ENCODE peak calls at places on chromosomes 4 and X, in nine cellular contexts. Q is K562, K is colonic mucosa, W is PC-3, S is tibial artery, T is fibroblast of lung, J is lower lobe of right lung, Y is upper lobe of right lung, I is breast epithelium. R is an unnamed sample.

GRCh38 chrX:73851014-73852009 is 288.3 kb downstream of the CHIC1 start:
- DNase-seq in Q (peak), K (peak), W (no peak), S (no peak), T (peak), J (no peak), Y (no peak), I (no peak), R (peak)

GRCh38 chrX:110806145-110806544 is 10.5 kb upstream of the CHRDL1 start:
- DNase-seq in Q (no peak), K (no peak), W (no peak), S (no peak), T (peak), J (no peak), Y (no peak), I (no peak), R (no peak)

GRCh38 chr4:41334182-41334581 is 77.5 kb downstream of the UCHL1 start:
- DNase-seq in Q (no peak), K (no peak), W (peak), S (no peak), T (no peak), J (no peak), Y (no peak), I (no peak), R (no peak)

GRCh38 chr4:170226288-170226687 is 136.5 kb upstream of the AADAT start:
- DNase-seq in Q (no peak), K (no peak), W (peak), S (no peak), T (no peak), J (no peak), Y (no peak), I (no peak), R (no peak)

GRCh38 chr4:38514465-38515146 is 149.4 kb upstream of the KLF3 start:
- DNase-seq in Q (no peak), K (no peak), W (no peak), S (no peak), T (no peak), J (no peak), Y (no peak), I (no peak), R (no peak)

GRCh38 chrX:14409341-14409740 is 120.0 kb upstream of the GLRA2 start:
- DNase-seq in Q (no peak), K (peak), W (peak), S (no peak), T (no peak), J (no peak), Y (no peak), I (no peak), R (no peak)

GRCh38 chr4:101850698-101851097 is 60.2 kb downstream of the BANK1 start:
- DNase-seq in Q (no peak), K (no peak), W (no peak), S (no peak), T (no peak), J (no peak), Y (no peak), I (no peak), R (no peak)

GRCh38 chr4:89482248-89482647 is 174.6 kb upstream of the GPRIN3 start:
- DNase-seq in Q (peak), K (no peak), W (peak), S (no peak), T (peak), J (no peak), Y (no peak), I (no peak), R (no peak)

GRCh38 chr4:74006009-74006476 is 7.6 kb upstream of the CXCL5 start:
- DNase-seq in Q (no peak), K (no peak), W (peak), S (no peak), T (peak), J (no peak), Y (no peak), I (no peak), R (no peak)

GRCh38 chr4:173413043-173413442 is 14.1 kb upstream of the SCRG1 start:
- DNase-seq in Q (no peak), K (no peak), W (no peak), S (peak), T (no peak), J (no peak), Y (no peak), I (no peak), R (no peak)

GRCh38 chrX:115679460-115679859 is 118.5 kb downstream of the PLS3 start:
- DNase-seq in Q (peak), K (no peak), W (peak), S (no peak), T (peak), J (no peak), Y (no peak), I (no peak), R (no peak)

GRCh38 chr4:3251691-3252479 is 2.9 kb downstream of the MSANTD1 start:
- DNase-seq in Q (no peak), K (no peak), W (no peak), S (peak), T (no peak), J (peak), Y (peak), I (no peak), R (peak)

GRCh38 chrX:71908387-71908786 is 2.3 kb upstream of the NHSL2 start:
- DNase-seq in Q (no peak), K (no peak), W (no peak), S (no peak), T (no peak), J (no peak), Y (no peak), I (no peak), R (no peak)

GRCh38 chrX:71910526-71911022 is at the start of gene NHSL2:
- DNase-seq in Q (no peak), K (no peak), W (no peak), S (peak), T (peak), J (peak), Y (no peak), I (no peak), R (no peak)

GRCh38 chrX:71911023-71911730 is 532 bp downstream of the NHSL2 start:
- DNase-seq in Q (no peak), K (no peak), W (no peak), S (no peak), T (peak), J (no peak), Y (no peak), I (no peak), R (peak)

GRCh38 chrX:71911731-71912050 is 1.0 kb downstream of the NHSL2 start:
- DNase-seq in Q (no peak), K (no peak), W (no peak), S (no peak), T (peak), J (no peak), Y (no peak), I (no peak), R (no peak)

GRCh38 chrX:71909956-71910355 is 689 bp upstream of the NHSL2 start:
- DNase-seq in Q (no peak), K (no peak), W (no peak), S (peak), T (peak), J (no peak), Y (no peak), I (no peak), R (peak)
- TF ChIP-seq CTCF in Q (peak), K (no peak), W (no peak), S (no peak), T (peak), J (no peak), Y (peak), I (no peak), R (no peak)

GRCh38 chrX:23805379-23805778 is 22.4 kb downstream of the SAT1 start:
- DNase-seq in Q (no peak), K (no peak), W (no peak), S (no peak), T (no peak), J (peak), Y (no peak), I (no peak), R (no peak)

GRCh38 chrX:23803931-23804381 is 21.0 kb downstream of the SAT1 start:
- DNase-seq in Q (no peak), K (peak), W (peak), S (no peak), T (peak), J (peak), Y (no peak), I (no peak), R (no peak)

GRCh38 chrX:23799469-23800065 is 16.6 kb downstream of the SAT1 start:
- DNase-seq in Q (no peak), K (no peak), W (no peak), S (no peak), T (peak), J (no peak), Y (no peak), I (no peak), R (no peak)

GRCh38 chrX:23802431-23802830 is 19.5 kb downstream of the SAT1 start:
- DNase-seq in Q (no peak), K (no peak), W (no peak), S (no peak), T (peak), J (no peak), Y (no peak), I (no peak), R (no peak)

GRCh38 chrX:23804578-23804977 is 21.6 kb downstream of the SAT1 start:
- DNase-seq in Q (no peak), K (no peak), W (no peak), S (no peak), T (no peak), J (no peak), Y (no peak), I (no peak), R (no peak)
- H3K4me3 ChIP-seq in Q (no peak), K (no peak), W (peak), S (no peak), T (no peak), J (no peak), Y (no peak), I (no peak), R (no peak)

DNA sequence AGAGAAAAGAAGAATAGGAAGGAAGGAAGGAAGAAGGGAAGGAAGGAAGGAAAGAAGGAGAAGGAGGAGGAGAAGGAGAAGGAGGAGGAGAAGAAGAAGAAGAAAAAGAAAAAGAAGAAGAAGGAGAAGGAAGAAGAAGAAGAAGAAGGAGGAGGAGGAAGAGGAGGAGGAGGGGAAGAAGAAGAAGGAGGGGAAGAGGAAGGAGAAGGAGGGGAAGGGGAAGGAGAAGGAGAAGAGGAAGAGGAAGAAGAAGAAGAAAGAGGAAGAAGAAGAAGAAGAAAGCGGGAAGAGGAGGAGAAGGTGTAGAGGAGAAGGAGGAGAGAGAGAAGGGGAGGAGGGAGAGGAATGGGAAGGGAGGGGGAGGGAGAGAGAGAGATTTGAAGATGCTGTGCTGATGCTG is 22.6 kb downstream of the CCKAR start:
- DNase-seq in Q (no peak), K (no peak), W (no peak), S (no peak), T (no peak), J (no peak), Y (no peak), I (no peak), R (no peak)
- TF ChIP-seq CTCF in Q (no peak), K (no peak), W (no peak), S (no peak), T (no peak), J (no peak), Y (no peak), I (no peak), R (no peak)

DNA sequence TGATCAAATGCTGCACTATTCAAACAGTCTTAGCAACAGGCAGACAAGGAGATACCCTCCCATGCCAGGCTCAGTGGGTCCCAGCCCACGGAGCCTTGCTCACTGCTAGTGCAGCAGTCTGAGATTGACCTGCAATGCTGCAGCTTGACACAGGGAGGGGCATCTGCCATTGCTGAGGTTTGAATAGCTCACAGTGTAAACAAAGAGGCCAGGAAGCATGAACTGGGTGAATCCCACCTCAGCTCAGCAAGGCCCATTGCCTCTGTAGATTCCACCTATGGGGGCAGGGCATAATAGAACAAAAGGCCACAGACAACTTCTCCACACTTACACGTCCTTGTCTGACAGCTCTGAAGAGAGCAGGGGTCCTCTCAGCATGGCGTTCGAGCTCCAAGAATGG is 26.6 kb upstream of the ZXDB start:
- DNase-seq in Q (no peak), K (no peak), W (peak), S (no peak), T (no peak), J (no peak), Y (no peak), I (no peak), R (no peak)
- H3K4me3 ChIP-seq in Q (no peak), K (no peak), W (no peak), S (no peak), T (no peak), J (no peak), Y (no peak), I (no peak), R (no peak)